ENCODE peak calls at places on chromosomes 5 and 9, in seven cellular contexts. One of them, this sample, is unnamed.

GRCh38 chr5:26482076-26482816 is 556.1 kb downstream of the CDH9 start:
- DNase-seq in activated naive CD4-positive, alpha-beta T cell treated with anti-CD3 and anti-CD28 coated beads, Interleukin-2, amount 50 U/mL, for 72 hours: no peak
- DNase-seq in left ventricle myocardium inferior: no peak
- DNase-seq in choroid plexus epithelial cell: no peak
- DNase-seq in A673: no peak
- DNase-seq in PC-3: peak
- DNase-seq in activated T-cell treated with anti-CD3 and anti-CD28 coated beads for 48 hours: no peak
- DNase-seq in this sample: no peak

GRCh38 chr5:153613143-153613542 is 122.7 kb downstream of the GRIA1 start:
- DNase-seq in activated naive CD4-positive, alpha-beta T cell treated with anti-CD3 and anti-CD28 coated beads, Interleukin-2, amount 50 U/mL, for 72 hours: no peak
- DNase-seq in left ventricle myocardium inferior: no peak
- DNase-seq in choroid plexus epithelial cell: no peak
- DNase-seq in A673: no peak
- DNase-seq in PC-3: peak
- DNase-seq in activated T-cell treated with anti-CD3 and anti-CD28 coated beads for 48 hours: no peak
- DNase-seq in this sample: peak

GRCh38 chr5:176836811-176837706 is 26.7 kb downstream of the UNC5A start:
- DNase-seq in activated naive CD4-positive, alpha-beta T cell treated with anti-CD3 and anti-CD28 coated beads, Interleukin-2, amount 50 U/mL, for 72 hours: no peak
- DNase-seq in left ventricle myocardium inferior: no peak
- DNase-seq in choroid plexus epithelial cell: no peak
- DNase-seq in A673: no peak
- DNase-seq in PC-3: no peak
- DNase-seq in activated T-cell treated with anti-CD3 and anti-CD28 coated beads for 48 hours: no peak
- DNase-seq in this sample: no peak

GRCh38 chr5:178376906-178377582 is 144.4 kb upstream of the PHYKPL start:
- DNase-seq in activated naive CD4-positive, alpha-beta T cell treated with anti-CD3 and anti-CD28 coated beads, Interleukin-2, amount 50 U/mL, for 72 hours: no peak
- DNase-seq in left ventricle myocardium inferior: no peak
- DNase-seq in choroid plexus epithelial cell: no peak
- DNase-seq in A673: no peak
- DNase-seq in PC-3: no peak
- DNase-seq in activated T-cell treated with anti-CD3 and anti-CD28 coated beads for 48 hours: no peak
- DNase-seq in this sample: no peak

GRCh38 chr9:137174722-137175293 is 3.0 kb upstream of the TMEM210 start:
- DNase-seq in activated naive CD4-positive, alpha-beta T cell treated with anti-CD3 and anti-CD28 coated beads, Interleukin-2, amount 50 U/mL, for 72 hours: no peak
- DNase-seq in left ventricle myocardium inferior: no peak
- DNase-seq in choroid plexus epithelial cell: no peak
- DNase-seq in A673: peak
- DNase-seq in PC-3: no peak
- DNase-seq in activated T-cell treated with anti-CD3 and anti-CD28 coated beads for 48 hours: no peak
- DNase-seq in this sample: no peak

GRCh38 chr5:176692835-176693476 is 45.7 kb downstream of the TSPAN17 start:
- DNase-seq in activated naive CD4-positive, alpha-beta T cell treated with anti-CD3 and anti-CD28 coated beads, Interleukin-2, amount 50 U/mL, for 72 hours: no peak
- DNase-seq in left ventricle myocardium inferior: no peak
- DNase-seq in choroid plexus epithelial cell: no peak
- DNase-seq in A673: no peak
- DNase-seq in PC-3: no peak
- DNase-seq in activated T-cell treated with anti-CD3 and anti-CD28 coated beads for 48 hours: no peak
- DNase-seq in this sample: no peak

GRCh38 chr5:100827481-100827889 is 75.6 kb downstream of the ST8SIA4 start:
- DNase-seq in activated naive CD4-positive, alpha-beta T cell treated with anti-CD3 and anti-CD28 coated beads, Interleukin-2, amount 50 U/mL, for 72 hours: no peak
- DNase-seq in left ventricle myocardium inferior: no peak
- DNase-seq in choroid plexus epithelial cell: peak
- DNase-seq in A673: peak
- DNase-seq in PC-3: peak
- DNase-seq in activated T-cell treated with anti-CD3 and anti-CD28 coated beads for 48 hours: peak
- DNase-seq in this sample: no peak

GRCh38 chr9:89448381-89448780 is 49.5 kb downstream of the SEMA4D start:
- DNase-seq in activated naive CD4-positive, alpha-beta T cell treated with anti-CD3 and anti-CD28 coated beads, Interleukin-2, amount 50 U/mL, for 72 hours: no peak
- DNase-seq in left ventricle myocardium inferior: no peak
- DNase-seq in choroid plexus epithelial cell: no peak
- DNase-seq in A673: no peak
- DNase-seq in PC-3: no peak
- DNase-seq in activated T-cell treated with anti-CD3 and anti-CD28 coated beads for 48 hours: no peak
- DNase-seq in this sample: no peak

GRCh38 chr5:133292300-133292699 is 240.5 kb downstream of the HSPA4 start:
- DNase-seq in activated naive CD4-positive, alpha-beta T cell treated with anti-CD3 and anti-CD28 coated beads, Interleukin-2, amount 50 U/mL, for 72 hours: no peak
- DNase-seq in left ventricle myocardium inferior: no peak
- DNase-seq in choroid plexus epithelial cell: peak
- DNase-seq in A673: no peak
- DNase-seq in PC-3: peak
- DNase-seq in activated T-cell treated with anti-CD3 and anti-CD28 coated beads for 48 hours: no peak
- DNase-seq in this sample: no peak

GRCh38 chr5:123085638-123086286 is 3.3 kb upstream of the PRDM6 start:
- DNase-seq in activated naive CD4-positive, alpha-beta T cell treated with anti-CD3 and anti-CD28 coated beads, Interleukin-2, amount 50 U/mL, for 72 hours: no peak
- DNase-seq in left ventricle myocardium inferior: no peak
- DNase-seq in choroid plexus epithelial cell: no peak
- DNase-seq in A673: no peak
- DNase-seq in PC-3: no peak
- DNase-seq in activated T-cell treated with anti-CD3 and anti-CD28 coated beads for 48 hours: no peak
- DNase-seq in this sample: no peak

GRCh38 chr9:128619779-128620178 is 36.9 kb downstream of the DYNC2I2 start:
- DNase-seq in activated naive CD4-positive, alpha-beta T cell treated with anti-CD3 and anti-CD28 coated beads, Interleukin-2, amount 50 U/mL, for 72 hours: no peak
- DNase-seq in left ventricle myocardium inferior: no peak
- DNase-seq in choroid plexus epithelial cell: no peak
- DNase-seq in A673: no peak
- DNase-seq in PC-3: no peak
- DNase-seq in activated T-cell treated with anti-CD3 and anti-CD28 coated beads for 48 hours: no peak
- DNase-seq in this sample: no peak

GRCh38 chr9:10566853-10567252 is 45.9 kb downstream of the PTPRD start:
- DNase-seq in activated naive CD4-positive, alpha-beta T cell treated with anti-CD3 and anti-CD28 coated beads, Interleukin-2, amount 50 U/mL, for 72 hours: no peak
- DNase-seq in left ventricle myocardium inferior: no peak
- DNase-seq in choroid plexus epithelial cell: no peak
- DNase-seq in A673: no peak
- DNase-seq in PC-3: peak
- DNase-seq in activated T-cell treated with anti-CD3 and anti-CD28 coated beads for 48 hours: no peak
- DNase-seq in this sample: no peak

GRCh38 chr5:6497267-6497666 is 48.6 kb downstream of the UBE2QL1 start:
- DNase-seq in activated naive CD4-positive, alpha-beta T cell treated with anti-CD3 and anti-CD28 coated beads, Interleukin-2, amount 50 U/mL, for 72 hours: no peak
- DNase-seq in left ventricle myocardium inferior: no peak
- DNase-seq in choroid plexus epithelial cell: no peak
- DNase-seq in A673: no peak
- DNase-seq in PC-3: no peak
- DNase-seq in activated T-cell treated with anti-CD3 and anti-CD28 coated beads for 48 hours: no peak
- DNase-seq in this sample: no peak

GRCh38 chr5:100803391-100803790 is 99.7 kb downstream of the ST8SIA4 start:
- DNase-seq in activated naive CD4-positive, alpha-beta T cell treated with anti-CD3 and anti-CD28 coated beads, Interleukin-2, amount 50 U/mL, for 72 hours: no peak
- DNase-seq in left ventricle myocardium inferior: no peak
- DNase-seq in choroid plexus epithelial cell: peak
- DNase-seq in A673: no peak
- DNase-seq in PC-3: no peak
- DNase-seq in activated T-cell treated with anti-CD3 and anti-CD28 coated beads for 48 hours: no peak
- DNase-seq in this sample: peak

GRCh38 chr5:86909896-86910295 is 292.2 kb downstream of the COX7C start:
- DNase-seq in activated naive CD4-positive, alpha-beta T cell treated with anti-CD3 and anti-CD28 coated beads, Interleukin-2, amount 50 U/mL, for 72 hours: no peak
- DNase-seq in left ventricle myocardium inferior: no peak
- DNase-seq in choroid plexus epithelial cell: peak
- DNase-seq in A673: peak
- DNase-seq in PC-3: peak
- DNase-seq in activated T-cell treated with anti-CD3 and anti-CD28 coated beads for 48 hours: no peak
- DNase-seq in this sample: peak

GRCh38 chr5:23730023-23730422 is 222.6 kb downstream of the PRDM9 start:
- DNase-seq in activated naive CD4-positive, alpha-beta T cell treated with anti-CD3 and anti-CD28 coated beads, Interleukin-2, amount 50 U/mL, for 72 hours: no peak
- DNase-seq in left ventricle myocardium inferior: no peak
- DNase-seq in choroid plexus epithelial cell: no peak
- DNase-seq in A673: peak
- DNase-seq in PC-3: no peak
- DNase-seq in activated T-cell treated with anti-CD3 and anti-CD28 coated beads for 48 hours: no peak
- DNase-seq in this sample: no peak

GRCh38 chr5:142491679-142492078 is 166.9 kb upstream of the SPRY4 start:
- DNase-seq in activated naive CD4-positive, alpha-beta T cell treated with anti-CD3 and anti-CD28 coated beads, Interleukin-2, amount 50 U/mL, for 72 hours: no peak
- DNase-seq in left ventricle myocardium inferior: no peak
- DNase-seq in choroid plexus epithelial cell: no peak
- DNase-seq in A673: no peak
- DNase-seq in PC-3: no peak
- DNase-seq in activated T-cell treated with anti-CD3 and anti-CD28 coated beads for 48 hours: no peak
- DNase-seq in this sample: no peak

GRCh38 chr5:77138981-77139380 is 51.9 kb upstream of the ZBED3 start:
- DNase-seq in activated naive CD4-positive, alpha-beta T cell treated with anti-CD3 and anti-CD28 coated beads, Interleukin-2, amount 50 U/mL, for 72 hours: no peak
- DNase-seq in left ventricle myocardium inferior: no peak
- DNase-seq in choroid plexus epithelial cell: peak
- DNase-seq in A673: peak
- DNase-seq in PC-3: no peak
- DNase-seq in activated T-cell treated with anti-CD3 and anti-CD28 coated beads for 48 hours: no peak
- DNase-seq in this sample: peak

GRCh38 chr9:98687911-98688310 is 20.8 kb downstream of the GABBR2 start:
- DNase-seq in activated naive CD4-positive, alpha-beta T cell treated with anti-CD3 and anti-CD28 coated beads, Interleukin-2, amount 50 U/mL, for 72 hours: no peak
- DNase-seq in left ventricle myocardium inferior: no peak
- DNase-seq in choroid plexus epithelial cell: no peak
- DNase-seq in A673: no peak
- DNase-seq in PC-3: no peak
- DNase-seq in activated T-cell treated with anti-CD3 and anti-CD28 coated beads for 48 hours: no peak
- DNase-seq in this sample: peak

GRCh38 chr5:126268697-126269315 is 154.4 kb upstream of the GRAMD2B start:
- DNase-seq in activated naive CD4-positive, alpha-beta T cell treated with anti-CD3 and anti-CD28 coated beads, Interleukin-2, amount 50 U/mL, for 72 hours: no peak
- DNase-seq in left ventricle myocardium inferior: no peak
- DNase-seq in choroid plexus epithelial cell: no peak
- DNase-seq in A673: no peak
- DNase-seq in PC-3: peak
- DNase-seq in activated T-cell treated with anti-CD3 and anti-CD28 coated beads for 48 hours: no peak
- DNase-seq in this sample: no peak

GRCh38 chr5:41748631-41749030 is 121.6 kb downstream of the OXCT1 start:
- DNase-seq in activated naive CD4-positive, alpha-beta T cell treated with anti-CD3 and anti-CD28 coated beads, Interleukin-2, amount 50 U/mL, for 72 hours: peak
- DNase-seq in left ventricle myocardium inferior: no peak
- DNase-seq in choroid plexus epithelial cell: peak
- DNase-seq in A673: no peak
- DNase-seq in PC-3: peak
- DNase-seq in activated T-cell treated with anti-CD3 and anti-CD28 coated beads for 48 hours: peak
- DNase-seq in this sample: peak

GRCh38 chr5:82358454-82358853 is 80.3 kb upstream of the RPS23 start:
- DNase-seq in activated naive CD4-positive, alpha-beta T cell treated with anti-CD3 and anti-CD28 coated beads, Interleukin-2, amount 50 U/mL, for 72 hours: no peak
- DNase-seq in left ventricle myocardium inferior: no peak
- DNase-seq in choroid plexus epithelial cell: peak
- DNase-seq in A673: no peak
- DNase-seq in PC-3: no peak
- DNase-seq in activated T-cell treated with anti-CD3 and anti-CD28 coated beads for 48 hours: no peak
- DNase-seq in this sample: peak

GRCh38 chr5:151238303-151238741 is 14.4 kb upstream of the CCDC69 start:
- DNase-seq in activated naive CD4-positive, alpha-beta T cell treated with anti-CD3 and anti-CD28 coated beads, Interleukin-2, amount 50 U/mL, for 72 hours: no peak
- DNase-seq in left ventricle myocardium inferior: peak
- DNase-seq in choroid plexus epithelial cell: no peak
- DNase-seq in A673: no peak
- DNase-seq in PC-3: no peak
- DNase-seq in activated T-cell treated with anti-CD3 and anti-CD28 coated beads for 48 hours: no peak
- DNase-seq in this sample: no peak

GRCh38 chr5:128774605-128775004 is 190.7 kb upstream of the SLC27A6 start:
- DNase-seq in activated naive CD4-positive, alpha-beta T cell treated with anti-CD3 and anti-CD28 coated beads, Interleukin-2, amount 50 U/mL, for 72 hours: no peak
- DNase-seq in left ventricle myocardium inferior: no peak
- DNase-seq in choroid plexus epithelial cell: peak
- DNase-seq in A673: no peak
- DNase-seq in PC-3: no peak
- DNase-seq in activated T-cell treated with anti-CD3 and anti-CD28 coated beads for 48 hours: no peak
- DNase-seq in this sample: peak

GRCh38 chr5:19853616-19854240 is 134.3 kb downstream of the CDH18 start:
- DNase-seq in activated naive CD4-positive, alpha-beta T cell treated with anti-CD3 and anti-CD28 coated beads, Interleukin-2, amount 50 U/mL, for 72 hours: no peak
- DNase-seq in left ventricle myocardium inferior: no peak
- DNase-seq in choroid plexus epithelial cell: peak
- DNase-seq in A673: no peak
- DNase-seq in PC-3: peak
- DNase-seq in activated T-cell treated with anti-CD3 and anti-CD28 coated beads for 48 hours: no peak
- DNase-seq in this sample: peak

GRCh38 chr5:73617510-73618279 is 8.3 kb upstream of the ARHGEF28 start:
- DNase-seq in activated naive CD4-positive, alpha-beta T cell treated with anti-CD3 and anti-CD28 coated beads, Interleukin-2, amount 50 U/mL, for 72 hours: no peak
- DNase-seq in left ventricle myocardium inferior: no peak
- DNase-seq in choroid plexus epithelial cell: peak
- DNase-seq in A673: no peak
- DNase-seq in PC-3: peak
- DNase-seq in activated T-cell treated with anti-CD3 and anti-CD28 coated beads for 48 hours: no peak
- DNase-seq in this sample: peak

GRCh38 chr9:110066929-110067716 is 140.8 kb downstream of the C9orf152 start:
- DNase-seq in activated naive CD4-positive, alpha-beta T cell treated with anti-CD3 and anti-CD28 coated beads, Interleukin-2, amount 50 U/mL, for 72 hours: no peak
- DNase-seq in left ventricle myocardium inferior: no peak
- DNase-seq in choroid plexus epithelial cell: peak
- DNase-seq in A673: no peak
- DNase-seq in PC-3: no peak
- DNase-seq in activated T-cell treated with anti-CD3 and anti-CD28 coated beads for 48 hours: no peak
- DNase-seq in this sample: peak

GRCh38 chr5:175288048-175288621 is 155.8 kb downstream of the DRD1 start:
- DNase-seq in activated naive CD4-positive, alpha-beta T cell treated with anti-CD3 and anti-CD28 coated beads, Interleukin-2, amount 50 U/mL, for 72 hours: no peak
- DNase-seq in left ventricle myocardium inferior: no peak
- DNase-seq in choroid plexus epithelial cell: peak
- DNase-seq in A673: peak
- DNase-seq in PC-3: peak
- DNase-seq in activated T-cell treated with anti-CD3 and anti-CD28 coated beads for 48 hours: no peak
- DNase-seq in this sample: peak

GRCh38 chr5:10838038-10838437 is 77.0 kb upstream of the DAP start:
- DNase-seq in activated naive CD4-positive, alpha-beta T cell treated with anti-CD3 and anti-CD28 coated beads, Interleukin-2, amount 50 U/mL, for 72 hours: no peak
- DNase-seq in left ventricle myocardium inferior: no peak
- DNase-seq in choroid plexus epithelial cell: no peak
- DNase-seq in A673: no peak
- DNase-seq in PC-3: no peak
- DNase-seq in activated T-cell treated with anti-CD3 and anti-CD28 coated beads for 48 hours: no peak
- DNase-seq in this sample: no peak

GRCh38 chr9:127634021-127634420 is 21.9 kb downstream of the STXBP1 start:
- DNase-seq in activated naive CD4-positive, alpha-beta T cell treated with anti-CD3 and anti-CD28 coated beads, Interleukin-2, amount 50 U/mL, for 72 hours: no peak
- DNase-seq in left ventricle myocardium inferior: peak
- DNase-seq in choroid plexus epithelial cell: no peak
- DNase-seq in A673: peak
- DNase-seq in PC-3: no peak
- DNase-seq in activated T-cell treated with anti-CD3 and anti-CD28 coated beads for 48 hours: no peak
- DNase-seq in this sample: peak

GRCh38 chr5:81994679-81995078 is 22.9 kb downstream of the ATG10 start:
- DNase-seq in activated naive CD4-positive, alpha-beta T cell treated with anti-CD3 and anti-CD28 coated beads, Interleukin-2, amount 50 U/mL, for 72 hours: no peak
- DNase-seq in left ventricle myocardium inferior: no peak
- DNase-seq in choroid plexus epithelial cell: peak
- DNase-seq in A673: no peak
- DNase-seq in PC-3: no peak
- DNase-seq in activated T-cell treated with anti-CD3 and anti-CD28 coated beads for 48 hours: no peak
- DNase-seq in this sample: no peak

GRCh38 chr9:111866976-111867375 is 29.6 kb upstream of the UGCG start:
- DNase-seq in activated naive CD4-positive, alpha-beta T cell treated with anti-CD3 and anti-CD28 coated beads, Interleukin-2, amount 50 U/mL, for 72 hours: no peak
- DNase-seq in left ventricle myocardium inferior: no peak
- DNase-seq in choroid plexus epithelial cell: peak
- DNase-seq in A673: peak
- DNase-seq in PC-3: peak
- DNase-seq in activated T-cell treated with anti-CD3 and anti-CD28 coated beads for 48 hours: no peak
- DNase-seq in this sample: peak

GRCh38 chr9:68705636-68706578 is 867 bp downstream of the PIP5K1B start:
- DNase-seq in activated naive CD4-positive, alpha-beta T cell treated with anti-CD3 and anti-CD28 coated beads, Interleukin-2, amount 50 U/mL, for 72 hours: no peak
- DNase-seq in left ventricle myocardium inferior: peak
- DNase-seq in choroid plexus epithelial cell: peak
- DNase-seq in A673: peak
- DNase-seq in PC-3: no peak
- DNase-seq in activated T-cell treated with anti-CD3 and anti-CD28 coated beads for 48 hours: no peak
- DNase-seq in this sample: peak

GRCh38 chr9:77218612-77219011 is 41.3 kb downstream of the VPS13A start:
- DNase-seq in activated naive CD4-positive, alpha-beta T cell treated with anti-CD3 and anti-CD28 coated beads, Interleukin-2, amount 50 U/mL, for 72 hours: no peak
- DNase-seq in left ventricle myocardium inferior: no peak
- DNase-seq in choroid plexus epithelial cell: peak
- DNase-seq in A673: peak
- DNase-seq in PC-3: peak
- DNase-seq in activated T-cell treated with anti-CD3 and anti-CD28 coated beads for 48 hours: no peak
- DNase-seq in this sample: peak

GRCh38 chr9:136297016-136297691 is 6.7 kb downstream of the CCDC187 start:
- DNase-seq in activated naive CD4-positive, alpha-beta T cell treated with anti-CD3 and anti-CD28 coated beads, Interleukin-2, amount 50 U/mL, for 72 hours: no peak
- DNase-seq in left ventricle myocardium inferior: no peak
- DNase-seq in choroid plexus epithelial cell: no peak
- DNase-seq in A673: no peak
- DNase-seq in PC-3: peak
- DNase-seq in activated T-cell treated with anti-CD3 and anti-CD28 coated beads for 48 hours: no peak
- DNase-seq in this sample: no peak

GRCh38 chr5:121976979-121977378 is 15.2 kb downstream of the SRFBP1 start:
- DNase-seq in activated naive CD4-positive, alpha-beta T cell treated with anti-CD3 and anti-CD28 coated beads, Interleukin-2, amount 50 U/mL, for 72 hours: no peak
- DNase-seq in left ventricle myocardium inferior: no peak
- DNase-seq in choroid plexus epithelial cell: peak
- DNase-seq in A673: no peak
- DNase-seq in PC-3: peak
- DNase-seq in activated T-cell treated with anti-CD3 and anti-CD28 coated beads for 48 hours: no peak
- DNase-seq in this sample: peak

GRCh38 chr5:157362502-157362901 is 96.6 kb downstream of the CYFIP2 start:
- DNase-seq in activated naive CD4-positive, alpha-beta T cell treated with anti-CD3 and anti-CD28 coated beads, Interleukin-2, amount 50 U/mL, for 72 hours: no peak
- DNase-seq in left ventricle myocardium inferior: no peak
- DNase-seq in choroid plexus epithelial cell: no peak
- DNase-seq in A673: no peak
- DNase-seq in PC-3: no peak
- DNase-seq in activated T-cell treated with anti-CD3 and anti-CD28 coated beads for 48 hours: no peak
- DNase-seq in this sample: no peak

GRCh38 chr9:122005597-122005996 is 87.5 kb downstream of the TTLL11 start:
- DNase-seq in activated naive CD4-positive, alpha-beta T cell treated with anti-CD3 and anti-CD28 coated beads, Interleukin-2, amount 50 U/mL, for 72 hours: no peak
- DNase-seq in left ventricle myocardium inferior: no peak
- DNase-seq in choroid plexus epithelial cell: peak
- DNase-seq in A673: peak
- DNase-seq in PC-3: peak
- DNase-seq in activated T-cell treated with anti-CD3 and anti-CD28 coated beads for 48 hours: no peak
- DNase-seq in this sample: peak